ENCODE peak calls at places on chromosomes 13 and 19, in six cellular contexts. One of them, this sample, is unnamed.

GRCh38 chr13:64697226-64697625 is 2532.9 kb downstream of the PCDH9 start:
- DNase-seq in uterus: no peak
- DNase-seq in Peyer's patch: no peak
- DNase-seq in sigmoid colon: no peak
- DNase-seq in tibial nerve: no peak
- DNase-seq in HepG2: no peak
- DNase-seq in this sample: no peak

GRCh38 chr19:37817180-37817911 is 38.0 kb upstream of the ZNF573 start:
- DNase-seq in uterus: peak
- DNase-seq in Peyer's patch: peak
- DNase-seq in sigmoid colon: peak
- DNase-seq in tibial nerve: peak
- DNase-seq in HepG2: no peak
- DNase-seq in this sample: peak

GRCh38 chr19:2887391-2887914 is 13.3 kb upstream of the ZNF57 start:
- DNase-seq in uterus: no peak
- DNase-seq in Peyer's patch: no peak
- DNase-seq in sigmoid colon: no peak
- DNase-seq in tibial nerve: peak
- DNase-seq in HepG2: peak
- DNase-seq in this sample: peak

GRCh38 chr13:95497307-95497943 is 55.1 kb upstream of the CLDN10 start:
- DNase-seq in uterus: no peak
- DNase-seq in Peyer's patch: no peak
- DNase-seq in sigmoid colon: no peak
- DNase-seq in tibial nerve: no peak
- DNase-seq in HepG2: no peak
- DNase-seq in this sample: peak

GRCh38 chr13:32031025-32031814 is at the start of gene FRY:
- DNase-seq in uterus: peak
- DNase-seq in Peyer's patch: peak
- DNase-seq in sigmoid colon: peak
- DNase-seq in tibial nerve: peak
- DNase-seq in HepG2: peak
- DNase-seq in this sample: peak

GRCh38 chr13:21121616-21122015 is 54.7 kb downstream of the SKA3 start:
- DNase-seq in uterus: no peak
- DNase-seq in Peyer's patch: no peak
- DNase-seq in sigmoid colon: peak
- DNase-seq in tibial nerve: no peak
- DNase-seq in HepG2: no peak
- DNase-seq in this sample: no peak

GRCh38 chr13:32804673-32805260 is 211.5 kb upstream of the KL start:
- DNase-seq in uterus: no peak
- DNase-seq in Peyer's patch: no peak
- DNase-seq in sigmoid colon: no peak
- DNase-seq in tibial nerve: no peak
- DNase-seq in HepG2: no peak
- DNase-seq in this sample: no peak

GRCh38 chr19:31377736-31378135 is 28.5 kb upstream of the TSHZ3 start:
- DNase-seq in uterus: no peak
- DNase-seq in Peyer's patch: no peak
- DNase-seq in sigmoid colon: no peak
- DNase-seq in tibial nerve: no peak
- DNase-seq in HepG2: no peak
- DNase-seq in this sample: no peak

GRCh38 chr13:36090592-36090991 is 40.6 kb downstream of the DCLK1 start:
- DNase-seq in uterus: no peak
- DNase-seq in Peyer's patch: no peak
- DNase-seq in sigmoid colon: no peak
- DNase-seq in tibial nerve: no peak
- DNase-seq in HepG2: no peak
- DNase-seq in this sample: no peak

GRCh38 chr13:97762141-97762540 is 191.3 kb upstream of the IPO5 start:
- DNase-seq in uterus: no peak
- DNase-seq in Peyer's patch: no peak
- DNase-seq in sigmoid colon: no peak
- DNase-seq in tibial nerve: no peak
- DNase-seq in HepG2: no peak
- DNase-seq in this sample: no peak

GRCh38 chr19:39053276-39054090 is 21.1 kb upstream of the FBXO27 start:
- DNase-seq in uterus: no peak
- DNase-seq in Peyer's patch: peak
- DNase-seq in sigmoid colon: no peak
- DNase-seq in tibial nerve: no peak
- DNase-seq in HepG2: peak
- DNase-seq in this sample: peak

GRCh38 chr13:113528101-113528797 is 37.7 kb upstream of the DCUN1D2 start:
- DNase-seq in uterus: no peak
- DNase-seq in Peyer's patch: no peak
- DNase-seq in sigmoid colon: peak
- DNase-seq in tibial nerve: no peak
- DNase-seq in HepG2: no peak
- DNase-seq in this sample: no peak

GRCh38 chr13:106529415-106530208 is 5.8 kb downstream of the EFNB2 start:
- DNase-seq in uterus: no peak
- DNase-seq in Peyer's patch: no peak
- DNase-seq in sigmoid colon: no peak
- DNase-seq in tibial nerve: no peak
- DNase-seq in HepG2: no peak
- DNase-seq in this sample: no peak

GRCh38 chr13:90445179-90445578 is 902.3 kb upstream of the MIR17HG start:
- DNase-seq in uterus: no peak
- DNase-seq in Peyer's patch: no peak
- DNase-seq in sigmoid colon: no peak
- DNase-seq in tibial nerve: no peak
- DNase-seq in HepG2: no peak
- DNase-seq in this sample: no peak

GRCh38 chr13:24185591-24186232 is 25.2 kb downstream of the SPATA13 start:
- DNase-seq in uterus: no peak
- DNase-seq in Peyer's patch: no peak
- DNase-seq in sigmoid colon: no peak
- DNase-seq in tibial nerve: no peak
- DNase-seq in HepG2: no peak
- DNase-seq in this sample: no peak

GRCh38 chr13:71618154-71618553 is 248.8 kb downstream of the DACH1 start:
- DNase-seq in uterus: no peak
- DNase-seq in Peyer's patch: no peak
- DNase-seq in sigmoid colon: no peak
- DNase-seq in tibial nerve: no peak
- DNase-seq in HepG2: no peak
- DNase-seq in this sample: no peak

GRCh38 chr13:107642841-107643240 is 572.5 kb downstream of the LIG4 start:
- DNase-seq in uterus: no peak
- DNase-seq in Peyer's patch: no peak
- DNase-seq in sigmoid colon: no peak
- DNase-seq in tibial nerve: no peak
- DNase-seq in HepG2: no peak
- DNase-seq in this sample: no peak

DNA sequence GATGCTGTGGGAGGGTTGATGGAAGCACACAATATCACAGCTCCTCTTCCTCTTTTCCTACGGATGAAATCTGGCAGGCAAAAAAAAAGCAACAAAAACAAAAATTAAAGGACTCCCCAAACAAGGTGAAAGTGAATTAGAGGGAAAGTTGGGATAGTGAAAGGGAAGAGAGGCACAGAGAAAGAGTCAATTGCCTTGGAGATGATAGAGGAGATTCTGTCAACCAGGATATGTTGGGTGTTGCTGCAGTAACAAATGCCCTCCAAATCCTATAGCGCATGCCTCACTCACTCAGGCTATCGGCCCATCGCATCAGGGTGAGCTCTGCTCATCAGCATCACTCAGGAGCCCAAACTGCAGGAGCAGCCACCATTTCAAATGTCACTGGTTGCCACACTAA is 119.1 kb downstream of the DLEU7 start:
- DNase-seq in uterus: no peak
- DNase-seq in Peyer's patch: no peak
- DNase-seq in sigmoid colon: no peak
- DNase-seq in tibial nerve: no peak
- DNase-seq in HepG2: no peak
- DNase-seq in this sample: no peak
- TF ChIP-seq POLR2A in uterus: no peak
- TF ChIP-seq POLR2A in Peyer's patch: no peak
- TF ChIP-seq POLR2A in sigmoid colon: no peak
- TF ChIP-seq POLR2A in tibial nerve: no peak
- TF ChIP-seq POLR2A in HepG2: no peak
- TF ChIP-seq POLR2A in this sample: no peak

GRCh38 chr19:44746946-44747738 is 1.4 kb upstream of the BCL3 start:
- DNase-seq in uterus: peak
- DNase-seq in Peyer's patch: peak
- DNase-seq in sigmoid colon: peak
- DNase-seq in tibial nerve: peak
- DNase-seq in HepG2: peak
- DNase-seq in this sample: peak
- H3K27ac ChIP-seq in uterus: peak
- H3K27ac ChIP-seq in Peyer's patch: peak
- H3K27ac ChIP-seq in sigmoid colon: peak
- H3K27ac ChIP-seq in tibial nerve: peak
- H3K27ac ChIP-seq in HepG2: peak
- H3K27ac ChIP-seq in this sample: peak

GRCh38 chr19:44113138-44113783 is at the start of gene ZNF225:
- DNase-seq in uterus: peak
- DNase-seq in Peyer's patch: peak
- DNase-seq in sigmoid colon: peak
- DNase-seq in tibial nerve: peak
- DNase-seq in HepG2: peak
- DNase-seq in this sample: peak
- TF ChIP-seq POLR2A in uterus: peak
- TF ChIP-seq POLR2A in Peyer's patch: no peak
- TF ChIP-seq POLR2A in sigmoid colon: no peak
- TF ChIP-seq POLR2A in tibial nerve: peak
- TF ChIP-seq POLR2A in HepG2: peak
- TF ChIP-seq POLR2A in this sample: peak

GRCh38 chr19:48739400-48739825 is 997 bp downstream of the RASIP1 start:
- DNase-seq in uterus: no peak
- DNase-seq in Peyer's patch: no peak
- DNase-seq in sigmoid colon: no peak
- DNase-seq in tibial nerve: no peak
- DNase-seq in HepG2: no peak
- DNase-seq in this sample: no peak

GRCh38 chr19:48741222-48741999 is 1.0 kb upstream of the RASIP1 start:
- DNase-seq in uterus: no peak
- DNase-seq in Peyer's patch: peak
- DNase-seq in sigmoid colon: no peak
- DNase-seq in tibial nerve: no peak
- DNase-seq in HepG2: no peak
- DNase-seq in this sample: peak

GRCh38 chr19:48738557-48739399 is 1.6 kb downstream of the RASIP1 start:
- DNase-seq in uterus: peak
- DNase-seq in Peyer's patch: peak
- DNase-seq in sigmoid colon: peak
- DNase-seq in tibial nerve: peak
- DNase-seq in HepG2: peak
- DNase-seq in this sample: peak

GRCh38 chr19:48740705-48741030 is 258 bp upstream of the RASIP1 start:
- DNase-seq in uterus: no peak
- DNase-seq in Peyer's patch: no peak
- DNase-seq in sigmoid colon: no peak
- DNase-seq in tibial nerve: no peak
- DNase-seq in HepG2: no peak
- DNase-seq in this sample: no peak

DNA sequence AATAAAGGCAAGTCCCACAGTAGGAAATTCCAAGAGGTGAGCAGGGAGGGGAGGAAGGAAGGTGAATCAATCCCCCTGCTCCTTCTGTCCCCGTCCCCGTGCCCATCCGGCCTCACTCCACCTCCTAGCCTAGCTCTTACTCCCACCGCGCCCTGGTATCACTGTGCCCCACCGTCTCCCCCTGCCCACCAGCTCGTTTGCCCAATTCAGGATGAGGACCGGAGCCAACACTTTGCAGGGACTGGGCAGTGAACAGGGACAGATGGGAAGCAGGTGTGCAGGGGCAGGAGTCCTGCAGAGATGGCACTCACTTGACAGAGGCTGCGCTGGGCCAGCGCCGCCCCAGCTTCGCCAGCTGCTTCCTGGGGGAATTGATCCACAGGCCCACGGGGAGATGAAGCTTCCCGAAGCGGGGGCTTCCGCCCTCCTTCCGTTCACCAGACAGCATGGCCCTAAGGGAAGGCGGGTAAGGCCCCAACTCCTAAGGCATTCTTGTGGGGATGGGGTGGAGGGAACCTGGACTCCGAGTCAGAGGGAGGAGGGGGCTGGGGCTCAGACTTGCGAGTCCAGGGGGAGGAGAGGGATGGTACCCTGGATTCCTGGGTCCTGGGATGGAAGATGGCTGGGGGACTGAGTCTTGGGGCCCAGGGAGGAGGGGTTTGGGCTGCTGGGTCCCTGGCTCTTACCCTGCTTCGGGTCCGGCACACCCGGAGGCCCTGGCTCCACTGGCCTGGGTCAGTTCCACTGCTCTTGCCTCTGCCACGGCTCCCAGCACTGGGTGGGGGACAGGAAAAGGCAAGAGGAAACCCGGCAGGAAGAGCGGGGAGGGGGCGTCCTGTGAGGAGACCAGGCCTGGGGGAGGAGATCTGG is at the start of gene RASIP1:
- DNase-seq in uterus: no peak
- DNase-seq in Peyer's patch: no peak
- DNase-seq in sigmoid colon: no peak
- DNase-seq in tibial nerve: no peak
- DNase-seq in HepG2: no peak
- DNase-seq in this sample: peak
- H3K27ac ChIP-seq in uterus: peak
- H3K27ac ChIP-seq in Peyer's patch: peak
- H3K27ac ChIP-seq in sigmoid colon: peak
- H3K27ac ChIP-seq in tibial nerve: peak
- H3K27ac ChIP-seq in HepG2: no peak
- H3K27ac ChIP-seq in this sample: peak

DNA sequence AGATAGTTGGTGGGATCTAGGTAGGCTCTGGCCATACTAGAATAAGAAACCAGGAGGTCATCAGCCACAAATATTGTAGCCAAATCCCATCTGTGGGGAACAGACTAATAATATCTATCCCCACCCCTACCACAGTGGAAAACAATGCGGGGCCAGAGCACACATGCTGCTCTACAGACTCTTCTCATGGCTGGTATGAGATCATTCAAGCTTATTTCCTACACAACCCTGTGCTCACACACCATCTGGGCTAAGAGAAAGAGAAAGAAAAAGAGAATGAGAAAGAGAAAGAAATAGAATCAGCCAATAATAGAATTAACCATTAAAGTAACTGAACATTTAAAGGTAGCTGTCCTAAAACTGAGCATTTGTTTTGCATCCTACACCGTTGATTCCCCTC is 1268.4 kb upstream of the SPRY2 start:
- DNase-seq in uterus: no peak
- DNase-seq in Peyer's patch: no peak
- DNase-seq in sigmoid colon: no peak
- DNase-seq in tibial nerve: no peak
- DNase-seq in HepG2: no peak
- DNase-seq in this sample: no peak
- TF ChIP-seq POLR2A in uterus: no peak
- TF ChIP-seq POLR2A in Peyer's patch: no peak
- TF ChIP-seq POLR2A in sigmoid colon: no peak
- TF ChIP-seq POLR2A in tibial nerve: no peak
- TF ChIP-seq POLR2A in HepG2: no peak
- TF ChIP-seq POLR2A in this sample: no peak

This sample was measured in body of pancreas.